ENCODE peak calls at places on chromosomes 1 and 21, in nine cellular contexts. Z is prostate gland, O is breast epithelium, D is stomach, C is heart left ventricle, Y is K562, V is IMR-90, L is H1, H is esophagus muscularis mucosa. P is an unnamed sample.

GRCh38 chr1:39646232-39647081 is 7.0 kb upstream of the HEYL start:
- DNase-seq in D (no peak), Z (no peak), H (no peak), C (peak; percentile 96), L (no peak), V (peak; percentile 79), O (no peak), Y (peak; percentile 39), P (no peak)

GRCh38 chr1:176434200-176434599 is 28.8 kb upstream of the PAPPA2 start:
- DNase-seq in V (no peak), L (no peak), D (no peak), Z (no peak), O (no peak), Y (no peak), C (no peak), H (no peak), P (no peak)

GRCh38 chr21:14616303-14617039 is 70.4 kb upstream of the SAMSN1 start:
- DNase-seq in L (peak; percentile 33), O (no peak), C (no peak), V (no peak), Z (no peak), Y (no peak), H (no peak), D (no peak), P (no peak)

GRCh38 chr1:68346192-68346808 is 103.5 kb downstream of the RPE65 start:
- DNase-seq in O (no peak), D (no peak), C (no peak), H (no peak), Y (peak; percentile 19), L (no peak), Z (no peak), V (peak; percentile 46), P (no peak)

GRCh38 chr21:25273945-25274344 is 333.3 kb downstream of the MRPL39 start:
- DNase-seq in C (no peak), D (no peak), V (no peak), Z (no peak), H (no peak), Y (no peak), O (no peak), L (no peak), P (no peak)

GRCh38 chr21:15761508-15762100 is 31.8 kb downstream of the USP25 start:
- DNase-seq in Z (no peak), V (no peak), C (no peak), O (no peak), Y (no peak), L (no peak), D (peak; percentile 75), H (no peak), P (no peak)

GRCh38 chr1:109269981-109270622 is 12.8 kb downstream of the PSRC1 start:
- DNase-seq in H (no peak), C (no peak), O (no peak), L (no peak), Y (no peak), V (no peak), D (no peak), Z (no peak), P (no peak)

GRCh38 chr1:15744122-15744679 is 1.9 kb downstream of the TMEM82 start:
- DNase-seq in Y (no peak), C (no peak), O (no peak), Z (no peak), L (no peak), V (no peak), D (no peak), H (no peak), P (no peak)

GRCh38 chr1:56374026-56374974 is 205.1 kb downstream of the PLPP3 start:
- DNase-seq in Y (no peak), V (peak; percentile 45), O (no peak), H (peak; percentile 89), D (no peak), C (peak; percentile 63), L (no peak), Z (no peak), P (no peak)

GRCh38 chr1:27570823-27571222 is 33.1 kb downstream of the AHDC1 start:
- DNase-seq in L (no peak), D (no peak), O (no peak), C (no peak), Y (no peak), Z (no peak), V (no peak), H (no peak), P (no peak)

GRCh38 chr21:30209571-30209970 is 6.3 kb downstream of the CLDN8 start:
- DNase-seq in D (no peak), H (no peak), V (no peak), Y (peak; percentile 9), O (no peak), C (no peak), Z (no peak), L (no peak), P (no peak)

GRCh38 chr1:7679873-7680790 is 91.0 kb upstream of the VAMP3 start:
- DNase-seq in H (no peak), Y (peak; percentile 18), L (no peak), Z (peak; percentile 25), D (peak; percentile 45), V (peak; percentile 13), O (no peak), C (peak; percentile 76), P (peak; percentile 50)
- TF ChIP-seq POLR2A in H (no peak), Y (no peak), L (peak; percentile 10), Z (no peak), D (no peak), V (no peak), O (no peak), C (no peak), P (peak; percentile 41)

GRCh38 chr1:118912574-118912973 is 75.6 kb downstream of the TBX15 start:
- DNase-seq in O (no peak), H (no peak), Z (no peak), Y (no peak), D (no peak), C (no peak), V (no peak), L (no peak), P (no peak)

GRCh38 chr1:118907466-118907865 is 80.7 kb downstream of the TBX15 start:
- DNase-seq in H (peak; percentile 79), O (no peak), Z (no peak), L (no peak), Y (no peak), D (no peak), V (no peak), C (no peak), P (no peak)

GRCh38 chr1:118913818-118914217 is 74.3 kb downstream of the TBX15 start:
- DNase-seq in O (no peak), C (no peak), L (no peak), D (no peak), V (no peak), Z (no peak), Y (no peak), H (no peak), P (no peak)

GRCh38 chr1:118914379-118915161 is 73.6 kb downstream of the TBX15 start:
- DNase-seq in Z (no peak), L (no peak), H (no peak), V (no peak), D (no peak), O (no peak), C (no peak), Y (no peak), P (no peak)

GRCh38 chr1:118911571-118911970 is 76.6 kb downstream of the TBX15 start:
- DNase-seq in H (no peak), Y (no peak), D (no peak), Z (no peak), C (no peak), V (no peak), O (no peak), L (no peak), P (no peak)
- TF ChIP-seq POLR2A in H (no peak), Y (no peak), D (no peak), Z (no peak), C (no peak), V (no peak), O (no peak), L (no peak), P (no peak)

DNA sequence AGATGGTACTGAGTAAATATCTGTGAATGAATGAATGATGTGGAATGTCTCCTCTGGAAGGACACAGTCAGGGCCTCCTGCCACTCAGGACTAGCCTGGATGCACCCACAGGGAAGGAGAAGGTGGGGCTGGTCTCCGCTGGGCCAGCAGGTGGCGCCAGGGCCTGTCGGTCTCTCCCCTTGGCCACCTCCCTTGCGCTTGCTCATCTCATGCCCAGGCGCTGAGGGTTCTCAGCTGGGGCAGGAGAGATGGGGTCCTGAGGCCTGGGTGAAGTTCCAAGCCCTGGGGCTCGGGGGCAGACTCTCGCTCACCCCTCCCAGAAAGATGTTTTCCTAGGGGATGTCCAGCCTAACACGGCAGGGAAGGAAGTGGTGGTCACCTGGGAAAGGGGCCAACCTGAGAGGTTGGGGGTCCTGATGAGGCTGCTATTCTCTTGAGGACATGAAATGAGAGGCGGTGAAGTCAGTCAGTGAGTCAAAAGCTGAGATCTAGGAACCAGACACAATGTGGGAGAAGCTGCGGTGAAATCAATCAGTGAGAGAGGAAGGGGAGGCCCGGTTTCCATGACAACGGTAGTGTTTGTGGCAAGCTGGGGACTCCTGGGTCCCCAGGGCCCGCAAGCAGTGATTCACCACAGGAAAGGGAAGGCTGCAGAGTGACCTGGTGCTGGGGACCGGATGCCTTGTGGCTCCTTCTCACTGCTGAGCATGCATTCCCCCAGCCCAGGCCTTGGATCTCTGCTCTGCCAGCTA is 14.6 kb upstream of the MEX3A start:
- DNase-seq in L (no peak), Y (peak; percentile 87), V (peak; percentile 78), D (peak; percentile 92), O (peak; percentile 94), H (peak; percentile 97), C (peak; percentile 94), Z (peak; percentile 87), P (peak; percentile 91)
- TF ChIP-seq POLR2A in L (no peak), Y (no peak), V (peak; percentile 43), D (no peak), O (no peak), H (no peak), C (no peak), Z (no peak), P (peak; percentile 30)

GRCh38 chr1:208219098-208219658 is 25.0 kb downstream of the PLXNA2 start:
- DNase-seq in Z (peak; percentile 35), C (no peak), H (no peak), Y (peak; percentile 42), L (no peak), O (no peak), D (no peak), V (no peak), P (no peak)

GRCh38 chr1:208219659-208220282 is 24.4 kb downstream of the PLXNA2 start:
- DNase-seq in C (peak; percentile 84), V (peak; percentile 61), Y (peak; percentile 91), O (no peak), D (no peak), H (no peak), L (no peak), Z (no peak), P (peak; percentile 76)

GRCh38 chr1:208223136-208223535 is 21.0 kb downstream of the PLXNA2 start:
- DNase-seq in D (no peak), V (peak; percentile 51), Z (no peak), C (no peak), O (no peak), Y (no peak), L (no peak), H (no peak), P (no peak)

GRCh38 chr1:208222376-208223110 is 21.6 kb downstream of the PLXNA2 start:
- DNase-seq in Y (no peak), L (no peak), D (no peak), Z (no peak), H (no peak), C (no peak), O (no peak), V (no peak), P (no peak)

DNA sequence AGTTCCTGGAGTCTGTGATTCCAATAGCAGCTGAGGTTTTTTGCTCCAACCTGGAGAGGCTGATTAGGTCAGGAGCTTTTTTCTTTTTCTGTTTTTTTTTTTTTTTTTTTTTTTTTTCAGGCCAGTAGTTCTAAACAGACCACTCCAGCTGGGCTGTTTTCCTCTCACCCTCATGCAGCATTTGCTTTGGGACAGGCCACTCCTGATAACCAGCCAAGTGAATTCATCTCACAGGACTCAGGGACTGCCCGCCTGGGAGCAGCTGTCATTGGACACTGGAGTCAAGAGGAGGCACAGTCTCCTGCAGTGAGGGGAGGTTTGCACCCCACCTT is 22.9 kb downstream of the PLXNA2 start:
- DNase-seq in Y (peak; percentile 54), V (no peak), D (no peak), L (no peak), H (no peak), C (no peak), O (no peak), Z (no peak), P (no peak)
- TF ChIP-seq POLR2A in Y (no peak), V (no peak), D (no peak), L (no peak), H (no peak), C (no peak), O (no peak), Z (no peak), P (no peak)

P was measured in H54.